ENCODE peak calls at places on chromosomes 3 and 15, in seven cellular contexts. I is iris pigment epithelial cell, T is mesenchymal stem cell, P is ascending aorta, C is Kasumi-1, V is aorta, L is lung microvascular endothelial cell. M is an unnamed sample.

GRCh38 chr3:135134293-135134692 is 339.2 kb downstream of the EPHB1 start:
- DNase-seq in I (no peak), T (no peak), P (no peak), C (no peak), V (no peak), L (no peak), M (no peak)

GRCh38 chr3:197308591-197308990 is 10.2 kb upstream of the DLG1 start:
- DNase-seq in I (peak; percentile 91), T (peak; percentile 89), P (no peak), C (no peak), V (no peak), L (no peak), M (peak; percentile 37)

GRCh38 chr15:94070341-94071275 is 160.8 kb upstream of the MCTP2 start:
- DNase-seq in I (no peak), T (peak; percentile 80), P (no peak), C (peak; percentile 80), V (no peak), L (no peak), M (no peak)

GRCh38 chr15:101583284-101583683 is 68.9 kb downstream of the TM2D3 start:
- DNase-seq in I (no peak), T (no peak), P (no peak), C (no peak), V (no peak), L (no peak), M (no peak)

GRCh38 chr3:104909721-104910120 is 457.0 kb upstream of the ALCAM start:
- DNase-seq in I (peak; percentile 51), T (peak; percentile 35), P (no peak), C (peak; percentile 12), V (no peak), L (peak; percentile 44), M (no peak)

GRCh38 chr3:47409688-47410416 is 29.0 kb downstream of the PTPN23 start:
- DNase-seq in I (no peak), T (no peak), P (no peak), C (no peak), V (no peak), L (no peak), M (no peak)

GRCh38 chr15:51266548-51266947 is 71.8 kb downstream of the CYP19A1 start:
- DNase-seq in I (no peak), T (no peak), P (no peak), C (no peak), V (no peak), L (no peak), M (no peak)

GRCh38 chr3:12643724-12644123 is 20.2 kb downstream of the RAF1 start:
- DNase-seq in I (no peak), T (no peak), P (no peak), C (no peak), V (no peak), L (no peak), M (no peak)

GRCh38 chr15:31303434-31304073 is 23.1 kb upstream of the KLF13 start:
- DNase-seq in I (no peak), T (no peak), P (peak; percentile 48), C (no peak), V (no peak), L (no peak), M (no peak)

GRCh38 chr15:29736745-29737023 is 85.6 kb downstream of the TJP1 start:
- DNase-seq in I (peak; percentile 60), T (no peak), P (no peak), C (no peak), V (no peak), L (no peak), M (no peak)

GRCh38 chr3:134804508-134805480 is 9.7 kb downstream of the EPHB1 start:
- DNase-seq in I (no peak), T (no peak), P (no peak), C (no peak), V (no peak), L (peak; percentile 16), M (no peak)

GRCh38 chr3:32835943-32836342 is 18.1 kb downstream of the TRIM71 start:
- DNase-seq in I (no peak), T (no peak), P (no peak), C (no peak), V (no peak), L (no peak), M (no peak)

GRCh38 chr3:128424508-128425069 is 42.1 kb downstream of the DNAJB8 start:
- DNase-seq in I (peak; percentile 52), T (peak; percentile 92), P (no peak), C (no peak), V (no peak), L (no peak), M (no peak)

GRCh38 chr3:100277255-100277800 is 16.5 kb downstream of the TBC1D23 start:
- DNase-seq in I (peak; percentile 18), T (no peak), P (no peak), C (no peak), V (no peak), L (no peak), M (peak; percentile 45)

GRCh38 chr3:43390255-43390588 is 103.9 kb downstream of the SNRK start:
- DNase-seq in I (no peak), T (no peak), P (no peak), C (no peak), V (no peak), L (peak; percentile 75), M (no peak)

GRCh38 chr3:16601539-16602005 is 3.7 kb downstream of the DAZL start:
- DNase-seq in I (no peak), T (no peak), P (no peak), C (no peak), V (no peak), L (no peak), M (no peak)

GRCh38 chr15:68603951-68604350 is 25.2 kb downstream of the CORO2B start:
- DNase-seq in I (no peak), T (no peak), P (no peak), C (no peak), V (no peak), L (no peak), M (no peak)

GRCh38 chr3:11185564-11186317 is 31.4 kb downstream of the HRH1 start:
- DNase-seq in I (peak; percentile 91), T (peak; percentile 79), P (peak; percentile 94), C (no peak), V (peak; percentile 88), L (peak; percentile 95), M (no peak)

GRCh38 chr15:40053234-40054055 is 14.5 kb upstream of the SRP14 start:
- DNase-seq in I (no peak), T (no peak), P (peak; percentile 30), C (no peak), V (no peak), L (no peak), M (no peak)

GRCh38 chr15:80638553-80639167 is 56.5 kb upstream of the ABHD17C start:
- DNase-seq in I (peak; percentile 23), T (no peak), P (peak; percentile 12), C (no peak), V (no peak), L (no peak), M (no peak)

GRCh38 chr3:126226376-126226775 is 46.0 kb upstream of the ALDH1L1 start:
- DNase-seq in I (no peak), T (no peak), P (no peak), C (no peak), V (no peak), L (no peak), M (no peak)

GRCh38 chr3:111610189-111610588 is 15.0 kb upstream of the ZBED2 start:
- DNase-seq in I (no peak), T (no peak), P (no peak), C (no peak), V (no peak), L (no peak), M (peak; percentile 28)

GRCh38 chr3:48301814-48302194 is 31.7 kb downstream of the SPINK8 start:
- DNase-seq in I (peak; percentile 38), T (no peak), P (no peak), C (no peak), V (no peak), L (no peak), M (peak; percentile 31)

GRCh38 chr15:90106522-90107117 is 4.4 kb upstream of the IDH2 start:
- DNase-seq in I (peak; percentile 41), T (peak; percentile 50), P (no peak), C (no peak), V (no peak), L (peak; percentile 51), M (no peak)

GRCh38 chr15:74028646-74029045 is 34.1 kb downstream of the PML start:
- DNase-seq in I (no peak), T (no peak), P (no peak), C (no peak), V (no peak), L (peak; percentile 79), M (no peak)

GRCh38 chr3:120093923-120094775 is at the start of gene GSK3B:
- DNase-seq in I (no peak), T (no peak), P (no peak), C (peak; percentile 100), V (peak; percentile 99), L (peak; percentile 79), M (peak; percentile 67)

GRCh38 chr15:68028137-68028771 is 25.9 kb upstream of the PIAS1 start:
- DNase-seq in I (no peak), T (no peak), P (no peak), C (no peak), V (no peak), L (no peak), M (no peak)

GRCh38 chr15:92503889-92504288 is 110.2 kb downstream of the ST8SIA2 start:
- DNase-seq in I (no peak), T (no peak), P (no peak), C (no peak), V (no peak), L (no peak), M (no peak)

GRCh38 chr3:190155752-190156151 is 35.1 kb upstream of the P3H2 start:
- DNase-seq in I (no peak), T (no peak), P (no peak), C (no peak), V (no peak), L (no peak), M (no peak)

GRCh38 chr15:59227021-59227420 is 20.4 kb downstream of the LDHAL6B start:
- DNase-seq in I (no peak), T (no peak), P (no peak), C (no peak), V (no peak), L (no peak), M (no peak)

GRCh38 chr3:154852515-154852914 is 227.6 kb upstream of the MME start:
- DNase-seq in I (no peak), T (peak; percentile 35), P (no peak), C (no peak), V (no peak), L (no peak), M (no peak)

GRCh38 chr3:72448858-72449257 is 399.4 kb downstream of the SHQ1 start:
- DNase-seq in I (no peak), T (peak; percentile 42), P (no peak), C (no peak), V (no peak), L (no peak), M (no peak)